ENCODE peak calls at places on chromosome 1, in eight cellular contexts. One of them, this sample, is unnamed. For H3K27me3, the result is how much of the 10 kb centered on the place peaks cover.

GRCh38 chr1:29120955-29121485 is 2.7 kb downstream of the TMEM200B start:
- DNase-seq in aorta: no peak
- DNase-seq in neural progenitor cell: peak
- DNase-seq in ascending aorta: no peak
- DNase-seq in tibial nerve: no peak
- DNase-seq in psoas muscle: peak
- DNase-seq in AG04450: no peak
- DNase-seq in pancreas: peak
- DNase-seq in this sample: peak

GRCh38 chr1:187921426-187921825 is 1092.7 kb downstream of the PLA2G4A start:
- DNase-seq in aorta: no peak
- DNase-seq in neural progenitor cell: no peak
- DNase-seq in ascending aorta: no peak
- DNase-seq in tibial nerve: no peak
- DNase-seq in psoas muscle: no peak
- DNase-seq in AG04450: no peak
- DNase-seq in pancreas: no peak
- DNase-seq in this sample: no peak

GRCh38 chr1:40337448-40337847 is 20.4 kb upstream of the COL9A2 start:
- DNase-seq in aorta: no peak
- DNase-seq in neural progenitor cell: no peak
- DNase-seq in ascending aorta: no peak
- DNase-seq in tibial nerve: no peak
- DNase-seq in psoas muscle: no peak
- DNase-seq in AG04450: no peak
- DNase-seq in pancreas: no peak
- DNase-seq in this sample: no peak

GRCh38 chr1:231934797-231935196 is 308.2 kb downstream of the DISC1 start:
- DNase-seq in aorta: no peak
- DNase-seq in neural progenitor cell: peak
- DNase-seq in ascending aorta: no peak
- DNase-seq in tibial nerve: no peak
- DNase-seq in psoas muscle: no peak
- DNase-seq in AG04450: no peak
- DNase-seq in pancreas: no peak
- DNase-seq in this sample: peak

GRCh38 chr1:150511985-150512660 is 3.4 kb upstream of the FALEC start:
- DNase-seq in aorta: no peak
- DNase-seq in neural progenitor cell: no peak
- DNase-seq in ascending aorta: no peak
- DNase-seq in tibial nerve: no peak
- DNase-seq in psoas muscle: peak
- DNase-seq in AG04450: no peak
- DNase-seq in pancreas: peak
- DNase-seq in this sample: no peak

GRCh38 chr1:32508751-32509140 is 30.5 kb upstream of the ZBTB8A start:
- DNase-seq in aorta: no peak
- DNase-seq in neural progenitor cell: no peak
- DNase-seq in ascending aorta: no peak
- DNase-seq in tibial nerve: no peak
- DNase-seq in psoas muscle: no peak
- DNase-seq in AG04450: no peak
- DNase-seq in pancreas: no peak
- DNase-seq in this sample: no peak

GRCh38 chr1:47713960-47714359 is 276.1 kb downstream of the FOXD2 start:
- DNase-seq in aorta: no peak
- DNase-seq in neural progenitor cell: no peak
- DNase-seq in ascending aorta: peak
- DNase-seq in tibial nerve: no peak
- DNase-seq in psoas muscle: no peak
- DNase-seq in AG04450: no peak
- DNase-seq in pancreas: no peak
- DNase-seq in this sample: no peak

GRCh38 chr1:45414746-45415145 is 74.5 kb upstream of the MUTYH start:
- DNase-seq in aorta: no peak
- DNase-seq in neural progenitor cell: no peak
- DNase-seq in ascending aorta: no peak
- DNase-seq in tibial nerve: no peak
- DNase-seq in psoas muscle: no peak
- DNase-seq in AG04450: no peak
- DNase-seq in pancreas: no peak
- DNase-seq in this sample: no peak

GRCh38 chr1:85801520-85801919 is 93.3 kb upstream of the ZNHIT6 start:
- DNase-seq in aorta: no peak
- DNase-seq in neural progenitor cell: no peak
- DNase-seq in ascending aorta: no peak
- DNase-seq in tibial nerve: no peak
- DNase-seq in psoas muscle: no peak
- DNase-seq in AG04450: no peak
- DNase-seq in pancreas: no peak
- DNase-seq in this sample: no peak

GRCh38 chr1:155079487-155080249 is 1.0 kb downstream of the EFNA3 start:
- DNase-seq in aorta: no peak
- DNase-seq in neural progenitor cell: peak
- DNase-seq in ascending aorta: no peak
- DNase-seq in tibial nerve: no peak
- DNase-seq in psoas muscle: no peak
- DNase-seq in AG04450: no peak
- DNase-seq in pancreas: peak
- DNase-seq in this sample: peak
- H3K27me3 ChIP-seq in aorta: under half
- H3K27me3 ChIP-seq in neural progenitor cell: half or more
- H3K27me3 ChIP-seq in ascending aorta: under half
- H3K27me3 ChIP-seq in tibial nerve: half or more
- H3K27me3 ChIP-seq in psoas muscle: under half
- H3K27me3 ChIP-seq in AG04450: half or more
- H3K27me3 ChIP-seq in pancreas: under half
- H3K27me3 ChIP-seq in this sample: under half

DNA sequence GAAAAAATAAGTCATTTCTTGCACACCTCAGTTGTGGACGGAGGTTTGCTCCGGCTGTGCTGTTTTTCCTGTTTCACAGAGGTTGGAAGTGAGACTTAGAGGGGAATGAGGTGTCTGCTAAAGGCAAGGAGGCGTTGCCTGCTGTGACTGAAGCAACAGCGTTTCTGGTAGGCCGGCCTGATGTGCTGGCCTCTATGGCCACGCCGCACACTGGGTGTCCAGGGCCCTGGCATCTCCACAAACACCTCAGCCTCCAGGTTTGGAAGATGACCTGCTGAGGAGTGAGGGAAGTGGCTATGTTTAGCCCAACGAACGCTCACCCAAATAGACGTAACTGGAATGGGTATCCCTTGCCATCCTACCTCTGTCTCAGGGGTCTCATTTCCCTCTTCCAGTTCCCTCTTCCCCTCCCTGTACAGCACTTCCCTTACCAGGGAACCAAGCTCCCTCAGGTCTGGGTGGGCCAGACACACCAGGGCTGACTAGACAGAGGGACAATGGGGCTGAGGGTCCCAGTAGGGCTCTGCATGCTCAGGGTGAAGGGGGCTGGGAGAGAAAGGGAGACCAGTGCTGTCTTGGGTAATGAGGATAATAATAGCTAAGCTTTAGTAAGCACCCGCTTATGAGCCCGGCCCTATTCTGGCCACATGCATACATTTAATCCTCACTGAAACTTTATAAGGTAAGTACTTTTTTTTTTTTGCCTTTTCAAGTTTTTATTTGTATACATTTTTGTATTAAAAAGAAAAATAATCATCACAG is 11.9 kb downstream of the CACNA1S start:
- DNase-seq in aorta: no peak
- DNase-seq in neural progenitor cell: no peak
- DNase-seq in ascending aorta: no peak
- DNase-seq in tibial nerve: no peak
- DNase-seq in psoas muscle: peak
- DNase-seq in AG04450: no peak
- DNase-seq in pancreas: no peak
- DNase-seq in this sample: no peak
- H3K27me3 ChIP-seq in aorta: under half
- H3K27me3 ChIP-seq in neural progenitor cell: under half
- H3K27me3 ChIP-seq in ascending aorta: under half
- H3K27me3 ChIP-seq in tibial nerve: under half
- H3K27me3 ChIP-seq in psoas muscle: under half
- H3K27me3 ChIP-seq in AG04450: half or more
- H3K27me3 ChIP-seq in pancreas: under half
- H3K27me3 ChIP-seq in this sample: under half

DNA sequence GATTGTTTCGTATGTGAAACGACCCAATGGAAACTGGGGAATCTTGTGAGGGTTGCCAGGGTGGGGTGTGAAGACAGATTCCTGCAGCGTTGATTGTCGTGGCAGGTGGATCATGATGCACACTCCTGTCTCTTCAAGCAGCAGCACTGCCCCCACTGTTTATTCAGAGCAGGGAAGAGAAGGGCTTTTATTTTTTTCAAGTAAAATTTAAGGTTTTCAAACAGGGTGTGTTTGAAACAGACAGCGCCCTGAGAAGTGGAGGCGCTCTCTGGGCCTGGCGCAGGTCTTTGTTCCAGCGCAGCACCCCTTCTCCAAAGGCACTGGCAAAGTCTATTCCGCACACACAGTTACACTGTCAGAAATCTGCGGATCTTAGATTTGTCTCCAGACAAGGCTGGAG is 6.9 kb downstream of the C1orf53 start:
- DNase-seq in aorta: no peak
- DNase-seq in neural progenitor cell: no peak
- DNase-seq in ascending aorta: no peak
- DNase-seq in tibial nerve: no peak
- DNase-seq in psoas muscle: no peak
- DNase-seq in AG04450: no peak
- DNase-seq in pancreas: no peak
- DNase-seq in this sample: no peak
- H3K27me3 ChIP-seq in aorta: under half
- H3K27me3 ChIP-seq in neural progenitor cell: half or more
- H3K27me3 ChIP-seq in ascending aorta: under half
- H3K27me3 ChIP-seq in tibial nerve: half or more
- H3K27me3 ChIP-seq in psoas muscle: under half
- H3K27me3 ChIP-seq in AG04450: half or more
- H3K27me3 ChIP-seq in pancreas: under half
- H3K27me3 ChIP-seq in this sample: under half

DNA sequence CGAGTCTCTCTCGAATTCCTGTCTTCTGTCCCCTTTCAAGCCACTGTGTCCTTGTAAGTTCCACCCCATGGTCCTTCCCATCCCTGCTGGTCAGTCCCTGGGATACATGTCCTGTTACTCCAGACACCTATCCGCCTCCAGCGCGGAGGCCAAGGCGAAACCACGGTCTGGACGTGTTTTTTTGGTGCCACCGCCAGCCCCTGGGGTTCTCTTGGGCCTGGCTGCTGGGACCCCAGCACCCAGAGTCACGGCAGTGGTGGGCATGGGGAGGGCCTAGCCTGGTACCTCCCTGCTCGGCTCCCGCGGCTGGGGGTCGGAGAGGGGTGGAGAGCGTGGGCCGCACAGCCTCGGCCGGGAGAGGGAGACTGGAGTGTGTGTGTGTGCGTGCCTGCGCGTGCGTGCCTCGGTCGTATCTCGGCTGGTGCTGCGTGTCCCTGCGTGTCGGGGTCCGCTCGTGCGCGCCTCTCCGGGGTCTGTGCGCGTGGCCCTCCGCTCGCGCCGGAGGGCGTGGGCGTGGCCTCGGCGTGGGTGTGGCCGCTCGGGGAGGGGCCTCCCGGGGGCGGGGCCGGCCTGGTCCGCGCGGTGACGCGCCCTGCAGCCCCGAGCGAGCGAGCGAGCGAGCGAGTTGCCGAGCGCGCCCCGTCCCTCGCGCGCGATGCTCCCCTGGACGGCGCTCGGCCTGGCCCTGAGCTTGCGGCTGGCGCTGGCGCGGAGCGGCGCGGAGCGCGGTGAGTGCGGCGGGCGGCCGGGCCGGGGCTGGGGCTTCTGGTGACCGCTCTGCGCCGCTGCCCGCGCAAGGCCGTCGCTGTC is at the start of gene VWA1:
- DNase-seq in aorta: no peak
- DNase-seq in neural progenitor cell: peak
- DNase-seq in ascending aorta: no peak
- DNase-seq in tibial nerve: peak
- DNase-seq in psoas muscle: peak
- DNase-seq in AG04450: no peak
- DNase-seq in pancreas: peak
- DNase-seq in this sample: peak
- H3K27me3 ChIP-seq in aorta: under half
- H3K27me3 ChIP-seq in neural progenitor cell: under half
- H3K27me3 ChIP-seq in ascending aorta: under half
- H3K27me3 ChIP-seq in tibial nerve: under half
- H3K27me3 ChIP-seq in psoas muscle: under half
- H3K27me3 ChIP-seq in AG04450: under half
- H3K27me3 ChIP-seq in pancreas: under half
- H3K27me3 ChIP-seq in this sample: under half

DNA sequence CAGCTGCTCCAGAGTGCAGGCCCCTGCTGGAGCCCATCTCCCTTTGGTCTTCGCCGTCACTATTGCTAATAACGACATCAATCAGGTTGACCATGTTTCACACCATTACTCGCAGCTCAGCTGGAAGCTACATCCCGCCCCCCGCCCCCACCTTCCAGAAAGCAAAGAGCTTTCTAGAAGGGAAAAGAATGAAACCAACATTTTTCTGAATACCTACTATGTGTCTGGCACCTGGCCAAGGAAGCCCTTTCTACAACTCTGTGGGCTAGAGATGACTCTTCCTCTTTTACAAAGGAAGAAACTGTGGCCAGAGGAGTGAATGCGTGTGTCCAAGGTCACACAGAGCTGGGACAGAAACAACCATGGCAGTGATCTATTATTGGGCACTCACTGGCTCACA is 5.4 kb downstream of the NKAIN1 start:
- DNase-seq in aorta: no peak
- DNase-seq in neural progenitor cell: no peak
- DNase-seq in ascending aorta: no peak
- DNase-seq in tibial nerve: no peak
- DNase-seq in psoas muscle: no peak
- DNase-seq in AG04450: no peak
- DNase-seq in pancreas: no peak
- DNase-seq in this sample: no peak
- H3K27me3 ChIP-seq in aorta: under half
- H3K27me3 ChIP-seq in neural progenitor cell: under half
- H3K27me3 ChIP-seq in ascending aorta: under half
- H3K27me3 ChIP-seq in tibial nerve: under half
- H3K27me3 ChIP-seq in psoas muscle: under half
- H3K27me3 ChIP-seq in AG04450: under half
- H3K27me3 ChIP-seq in pancreas: under half
- H3K27me3 ChIP-seq in this sample: under half